ENCODE peak calls at places on chromosomes 5 and 9, in six cellular contexts. J is HL-60, H is GM12891, B is Panc1, R is stomach, K is suprapubic skin. Q is an unnamed sample.
A peak's percentile ranks its signal among the peaks of the same experiment; 100 is the strongest.

GRCh38 chr5:73438897-73439470 is 9.6 kb downstream of the FOXD1 start:
- DNase-seq in J (no peak), H (no peak), B (no peak), R (no peak), K (no peak), Q (no peak)

GRCh38 chr5:72374844-72375243 is 54.7 kb downstream of the PTCD2 start:
- DNase-seq in J (no peak), H (no peak), B (no peak), R (no peak), K (no peak), Q (no peak)

GRCh38 chr5:75366787-75367186 is 29.8 kb downstream of the HMGCR start:
- DNase-seq in J (no peak), H (no peak), B (no peak), R (no peak), K (no peak), Q (no peak)

GRCh38 chr5:158456756-158457155 is 597.8 kb upstream of the CLINT1 start:
- DNase-seq in J (peak; percentile 28), H (no peak), B (no peak), R (no peak), K (no peak), Q (no peak)

GRCh38 chr5:171493646-171494393 is 74.4 kb downstream of the FGF18 start:
- DNase-seq in J (no peak), H (no peak), B (no peak), R (no peak), K (no peak), Q (no peak)

GRCh38 chr9:79026311-79026710 is 545.5 kb upstream of the TLE4 start:
- DNase-seq in J (no peak), H (no peak), B (no peak), R (no peak), K (no peak), Q (no peak)

GRCh38 chr9:72812622-72813111 is 140.2 kb downstream of the ALDH1A1 start:
- DNase-seq in J (no peak), H (no peak), B (no peak), R (no peak), K (no peak), Q (no peak)

GRCh38 chr5:122154910-122155309 is 25.6 kb downstream of the ZNF474 start:
- DNase-seq in J (no peak), H (no peak), B (no peak), R (no peak), K (no peak), Q (no peak)

GRCh38 chr5:150148408-150148927 is 7.2 kb downstream of the PDGFRB start:
- DNase-seq in J (no peak), H (no peak), B (no peak), R (no peak), K (no peak), Q (no peak)

GRCh38 chr9:112867275-112867991 is 23.2 kb downstream of the SLC46A2 start:
- DNase-seq in J (no peak), H (no peak), B (no peak), R (no peak), K (no peak), Q (no peak)

GRCh38 chr5:151661968-151662732 is 24.6 kb downstream of the SPARC start:
- DNase-seq in J (no peak), H (no peak), B (no peak), R (no peak), K (no peak), Q (no peak)

GRCh38 chr9:92668746-92669526 is 995 bp downstream of the IPPK start:
- DNase-seq in J (no peak), H (no peak), B (no peak), R (no peak), K (peak; percentile 82), Q (peak; percentile 80)

GRCh38 chr5:77172713-77173328 is 37.7 kb upstream of the PDE8B start:
- DNase-seq in J (no peak), H (no peak), B (no peak), R (no peak), K (no peak), Q (no peak)

GRCh38 chr9:30197954-30198353 is 2186.5 kb upstream of the ACO1 start:
- DNase-seq in J (no peak), H (no peak), B (no peak), R (no peak), K (no peak), Q (no peak)

GRCh38 chr5:66001952-66002351 is 75.6 kb downstream of the ERBIN start:
- DNase-seq in J (no peak), H (no peak), B (no peak), R (no peak), K (no peak), Q (no peak)

GRCh38 chr5:94432499-94432898 is 185.9 kb downstream of the KIAA0825 start:
- DNase-seq in J (peak; percentile 3), H (no peak), B (no peak), R (no peak), K (no peak), Q (no peak)

GRCh38 chr5:94431696-94432095 is 186.7 kb downstream of the KIAA0825 start:
- DNase-seq in J (no peak), H (no peak), B (no peak), R (no peak), K (no peak), Q (no peak)

GRCh38 chr5:94429566-94429965 is 188.8 kb downstream of the KIAA0825 start:
- DNase-seq in J (no peak), H (no peak), B (no peak), R (no peak), K (no peak), Q (no peak)

DNA sequence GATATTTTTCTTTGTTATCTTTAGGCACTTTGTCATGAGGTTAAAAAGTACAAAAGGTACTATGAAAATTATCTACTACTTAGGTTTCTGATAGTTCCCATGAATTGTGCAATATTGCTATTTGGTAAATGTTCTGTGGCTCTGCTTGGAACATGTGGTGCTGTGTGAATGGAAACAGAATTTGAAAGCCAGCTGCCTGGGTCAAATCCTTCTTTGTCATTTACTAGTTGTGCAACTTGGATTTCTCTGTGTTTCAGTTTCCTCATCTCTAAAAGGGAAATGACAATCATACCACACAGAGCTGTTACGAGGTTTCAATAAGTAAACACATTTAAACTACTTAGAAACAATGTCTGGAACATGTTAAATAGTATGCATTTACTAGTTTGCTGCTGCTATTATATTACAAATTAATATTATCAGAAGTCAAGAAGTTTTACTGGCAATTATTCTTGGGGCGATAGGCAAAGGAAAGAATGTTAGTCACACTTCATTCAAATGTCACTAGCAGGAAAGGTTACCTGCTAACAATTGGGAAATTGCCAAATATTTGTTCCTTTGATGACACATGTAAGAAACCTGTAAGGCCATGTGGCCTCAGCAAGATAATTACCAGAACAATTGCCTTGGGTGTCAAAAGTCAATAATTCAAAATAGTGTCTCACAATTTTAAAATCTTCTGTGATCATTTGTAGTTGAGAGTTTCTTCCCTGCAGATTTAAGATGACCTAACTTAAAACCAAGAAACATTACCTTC is 184.8 kb downstream of the KIAA0825 start:
- DNase-seq in J (peak; percentile 57), H (no peak), B (no peak), R (peak; percentile 54), K (no peak), Q (no peak)
- TF ChIP-seq POLR2AphosphoS5 in J (peak; percentile 37), H (no peak), B (no peak), R (peak; percentile 68), K (peak; percentile 18), Q (no peak)

GRCh38 chr9:121348321-121348720 is 21.7 kb downstream of the STOM start:
- DNase-seq in J (no peak), H (no peak), B (no peak), R (no peak), K (no peak), Q (no peak)

GRCh38 chr9:121345070-121345469 is 25.0 kb downstream of the STOM start:
- DNase-seq in J (no peak), H (no peak), B (no peak), R (no peak), K (no peak), Q (no peak)

GRCh38 chr9:121339437-121339836 is 30.6 kb downstream of the STOM start:
- DNase-seq in J (no peak), H (no peak), B (no peak), R (no peak), K (no peak), Q (no peak)

GRCh38 chr9:121340676-121341392 is 29.2 kb downstream of the STOM start:
- DNase-seq in J (no peak), H (no peak), B (no peak), R (no peak), K (no peak), Q (no peak)

GRCh38 chr9:121344062-121344696 is 25.9 kb downstream of the STOM start:
- DNase-seq in J (no peak), H (no peak), B (no peak), R (no peak), K (no peak), Q (no peak)
- TF ChIP-seq POLR2AphosphoS5 in J (no peak), H (no peak), B (no peak), R (no peak), K (no peak), Q (no peak)

GRCh38 chr9:129889461-129889935 is 54.2 kb downstream of the USP20 start:
- DNase-seq in J (peak; percentile 50), H (no peak), B (no peak), R (no peak), K (no peak), Q (peak; percentile 81)
- TF ChIP-seq POLR2AphosphoS5 in J (no peak), H (no peak), B (no peak), R (no peak), K (no peak), Q (peak; percentile 31)

DNA sequence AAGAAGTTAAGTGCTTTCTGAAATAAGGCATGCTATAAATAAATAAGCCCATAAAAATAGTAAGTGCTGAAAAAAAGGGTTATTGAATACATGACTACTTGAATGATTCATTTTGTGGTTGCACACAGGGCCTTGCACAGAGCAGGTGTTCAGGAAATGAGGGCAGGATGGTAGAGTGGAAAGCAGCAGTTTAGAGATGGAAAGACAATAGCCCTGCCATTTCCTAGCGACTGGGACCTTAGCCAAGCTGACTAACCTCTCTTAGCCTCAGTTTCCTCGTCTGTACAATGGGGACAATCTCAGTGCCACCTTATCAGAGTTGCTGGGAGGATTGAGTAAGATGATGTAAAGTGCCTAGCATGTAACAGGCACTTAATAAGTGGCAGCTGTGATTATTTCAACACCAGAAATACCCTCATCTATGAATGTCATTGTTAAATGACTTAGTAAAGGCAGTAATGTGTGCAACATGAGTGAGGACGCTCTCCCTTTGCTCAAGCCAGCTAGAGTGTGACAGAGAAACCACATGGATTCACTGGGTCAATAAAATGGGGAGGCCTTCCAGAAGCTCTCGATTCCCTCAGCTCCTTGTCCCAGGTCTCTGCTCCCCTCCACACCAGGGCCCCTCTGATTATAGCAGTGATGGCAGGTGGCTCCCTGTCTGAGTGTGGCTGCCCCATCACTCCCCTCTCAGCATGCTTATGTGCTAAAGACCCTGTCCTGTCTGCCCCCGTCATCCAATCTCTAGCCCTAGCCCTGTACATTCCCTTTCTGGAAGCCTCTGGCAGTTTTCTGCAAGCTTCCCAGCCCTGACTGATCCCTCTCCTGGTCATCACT is 16.0 kb upstream of the PHF19 start:
- DNase-seq in J (peak; percentile 81), H (no peak), B (no peak), R (no peak), K (no peak), Q (no peak)
- TF ChIP-seq POLR2AphosphoS5 in J (peak; percentile 93), H (peak; percentile 79), B (no peak), R (no peak), K (no peak), Q (no peak)